ENCODE peak calls at places on chromosomes 3 and 15, in nine cellular contexts. C is A549, M is body of pancreas, A is left ventricle myocardium inferior, V is ovary, Y is progenitor cell of endocrine pancreas, O is B cell, I is astrocyte, U is heart right ventricle. Q is an unnamed sample.
A peak's percentile ranks its signal among the peaks of the same experiment; 100 is the strongest.

GRCh38 chr3:177946965-177947364 is 589.3 kb upstream of the KCNMB2 start:
- DNase-seq in A (no peak), M (no peak), I (no peak), U (no peak), V (no peak), Y (no peak), O (no peak), C (no peak), Q (no peak)

GRCh38 chr3:23115171-23115877 is 87.8 kb upstream of the UBE2E2 start:
- DNase-seq in V (no peak), C (no peak), O (no peak), U (no peak), M (no peak), I (no peak), Y (no peak), A (no peak), Q (no peak)

GRCh38 chr3:159917141-159917540 is 71.5 kb upstream of the IL12A start:
- DNase-seq in C (no peak), O (no peak), M (no peak), I (no peak), U (no peak), V (no peak), Y (no peak), A (no peak), Q (no peak)

GRCh38 chr3:147930417-147930816 is 521.3 kb downstream of the ZIC1 start:
- DNase-seq in I (peak; percentile 84), O (no peak), C (no peak), A (no peak), U (no peak), M (no peak), V (no peak), Y (no peak), Q (no peak)

GRCh38 chr3:61796088-61796680 is 234.8 kb downstream of the PTPRG start:
- DNase-seq in O (no peak), U (no peak), M (no peak), A (no peak), I (no peak), Y (no peak), V (no peak), C (no peak), Q (peak; percentile 19)

GRCh38 chr3:63652066-63652725 is at the start of gene SNTN:
- DNase-seq in O (no peak), V (no peak), C (no peak), I (no peak), U (no peak), M (no peak), A (no peak), Y (no peak), Q (no peak)

GRCh38 chr3:138440596-138440995 is 6.2 kb downstream of the ESYT3 start:
- DNase-seq in I (peak; percentile 35), Y (no peak), V (no peak), U (no peak), C (no peak), A (no peak), O (no peak), M (no peak), Q (no peak)

GRCh38 chr3:134336587-134336986 is 37.7 kb downstream of the AMOTL2 start:
- DNase-seq in A (no peak), U (no peak), M (no peak), Y (no peak), O (no peak), I (peak; percentile 79), C (no peak), V (no peak), Q (peak; percentile 62)

GRCh38 chr3:52915245-52915772 is 18.0 kb upstream of the STIMATE start:
- DNase-seq in C (no peak), O (no peak), U (no peak), A (no peak), V (no peak), Y (no peak), I (peak; percentile 15), M (no peak), Q (no peak)

GRCh38 chr15:23564798-23565394 is 578 bp upstream of the MKRN3 start:
- DNase-seq in V (no peak), Y (no peak), I (peak; percentile 4), M (no peak), A (no peak), U (no peak), O (no peak), C (no peak), Q (no peak)

GRCh38 chr15:32649336-32649735 is 7.8 kb downstream of the SCG5 start:
- DNase-seq in I (no peak), O (no peak), A (no peak), U (no peak), C (peak; percentile 63), V (no peak), M (no peak), Y (no peak), Q (peak; percentile 30)

GRCh38 chr3:114336122-114336697 is 42.4 kb downstream of the TIGIT start:
- DNase-seq in A (no peak), Y (no peak), U (no peak), I (peak; percentile 13), V (no peak), O (no peak), C (no peak), M (no peak), Q (no peak)

GRCh38 chr15:25508369-25509002 is 69.7 kb upstream of the UBE3A start:
- DNase-seq in I (peak; percentile 24), Y (no peak), M (no peak), V (no peak), O (no peak), U (peak; percentile 13), C (peak; percentile 6), A (no peak), Q (peak; percentile 51)

GRCh38 chr15:27784107-27784506 is 315.0 kb downstream of the OCA2 start:
- DNase-seq in U (no peak), Y (no peak), M (no peak), C (no peak), V (no peak), A (no peak), O (no peak), I (peak; percentile 13), Q (no peak)

GRCh38 chr3:100665230-100665629 is 44.1 kb upstream of the TFG start:
- DNase-seq in U (no peak), M (no peak), O (no peak), I (no peak), Y (no peak), C (no peak), A (no peak), V (no peak), Q (no peak)

GRCh38 chr3:194573680-194574437 is 59.4 kb downstream of the TMEM44 start:
- DNase-seq in U (peak; percentile 53), V (no peak), Y (no peak), I (peak; percentile 59), M (peak; percentile 50), A (no peak), C (peak; percentile 31), O (peak; percentile 49), Q (peak; percentile 68)

GRCh38 chr15:32838338-32838737 is 120.5 kb downstream of the GREM1 start:
- DNase-seq in Y (no peak), V (no peak), O (no peak), M (no peak), C (no peak), U (no peak), I (no peak), A (no peak), Q (no peak)

GRCh38 chr3:193809106-193809505 is 216.1 kb downstream of the OPA1 start:
- DNase-seq in U (no peak), V (no peak), Y (no peak), M (no peak), O (no peak), I (no peak), A (no peak), C (no peak), Q (no peak)

GRCh38 chr3:71702131-71703024 is 22.8 kb downstream of the EIF4E3 start:
- DNase-seq in M (no peak), V (no peak), A (no peak), I (no peak), C (no peak), U (no peak), Y (no peak), O (no peak), Q (no peak)

GRCh38 chr15:45631831-45632230 is 3.0 kb upstream of the SQOR start:
- DNase-seq in Y (no peak), C (no peak), U (no peak), A (no peak), I (no peak), O (no peak), V (no peak), M (no peak), Q (no peak)

DNA sequence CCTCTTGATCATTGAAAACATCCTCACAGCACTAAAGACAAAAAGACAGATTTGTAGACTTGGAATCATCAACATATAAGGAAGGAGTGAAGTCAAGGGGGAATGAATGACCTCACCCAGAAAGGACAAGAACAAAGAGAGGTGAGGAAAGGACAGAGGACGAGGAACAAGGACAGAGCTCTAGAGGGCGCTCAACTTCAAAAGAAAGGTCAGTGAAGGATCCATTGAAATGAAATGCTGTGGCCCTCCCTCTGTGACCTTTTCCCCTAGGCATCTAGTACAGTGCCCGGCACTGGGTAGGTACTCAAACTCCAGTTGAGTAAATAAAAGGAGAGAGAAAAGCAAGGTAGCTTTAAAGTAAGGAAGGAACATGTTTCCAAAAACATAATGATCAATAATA is 2.6 kb downstream of the ATP8B4 start:
- DNase-seq in O (no peak), C (peak; percentile 17), U (no peak), A (no peak), V (no peak), M (no peak), I (no peak), Y (no peak), Q (no peak)
- TF ChIP-seq CTCF in O (no peak), C (peak; percentile 48), U (no peak), A (no peak), V (no peak), M (no peak), I (no peak), Y (no peak), Q (no peak)

DNA sequence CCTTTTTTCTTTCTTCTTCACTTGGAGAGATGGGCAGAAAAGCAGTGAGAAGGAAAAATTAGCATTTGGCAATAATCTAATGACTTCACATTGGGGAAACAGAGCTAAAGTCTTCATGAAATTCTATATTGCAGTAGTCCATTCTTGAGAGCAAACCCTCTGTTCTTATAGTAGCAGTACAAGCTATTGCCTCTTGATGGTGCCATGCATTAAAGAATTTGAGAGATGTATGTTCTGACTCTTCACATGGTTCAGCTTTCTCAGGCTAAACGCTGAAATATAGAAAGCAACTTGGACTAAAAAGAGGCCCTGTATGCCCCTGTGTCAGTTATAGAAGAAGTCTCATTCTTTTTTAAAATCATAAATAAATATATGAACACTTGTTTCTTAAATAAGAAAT is 36.0 kb downstream of the PHLDB2 start:
- DNase-seq in O (no peak), I (no peak), A (no peak), V (no peak), C (peak; percentile 47), U (no peak), M (no peak), Y (no peak), Q (no peak)
- TF ChIP-seq CTCF in O (no peak), I (peak; percentile 52), A (peak; percentile 39), V (no peak), C (peak; percentile 67), U (peak; percentile 41), M (no peak), Y (no peak), Q (peak; percentile 39)

GRCh38 chr15:74545776-74546656 is 5.0 kb downstream of the ARID3B start:
- DNase-seq in M (peak; percentile 100), C (peak; percentile 65), O (peak; percentile 71), Y (no peak), V (peak; percentile 100), A (peak; percentile 98), I (peak; percentile 98), U (peak; percentile 99), Q (peak; percentile 97)
- TF ChIP-seq CTCF in M (no peak), C (no peak), O (no peak), Y (no peak), V (no peak), A (no peak), I (no peak), U (no peak), Q (no peak)

GRCh38 chr3:154936196-154936595 is 143.9 kb upstream of the MME start:
- DNase-seq in U (no peak), M (no peak), A (no peak), Y (no peak), I (no peak), V (no peak), C (no peak), O (no peak), Q (no peak)
- TF ChIP-seq CTCF in U (no peak), M (no peak), A (no peak), Y (no peak), I (no peak), V (no peak), C (no peak), O (no peak), Q (no peak)

Q was measured in hepatocyte.